ENCODE peak calls at places on chromosomes 16 and 17, in nine cellular contexts. One of them, this sample, is unnamed.

GRCh38 chr17:81348097-81349055 is 46.9 kb upstream of the BAHCC1 start:
- DNase-seq in stimulated activated CD4-positive, alpha-beta T cell treated with anti-CD3 and anti-CD28 coated beads, Interleukin-1b, Interleukin-23, amount 100 ng/mL, for 24 hours: no peak
- DNase-seq in activated naive CD8-positive, alpha-beta T cell treated with anti-CD3 and anti-CD28 coated beads for 36 hours: no peak
- DNase-seq in C1 segment of cervical spinal cord: no peak
- DNase-seq in activated CD4-positive, alpha-beta T cell treated with anti-CD3 and anti-CD28 coated beads for 24 hours: no peak
- DNase-seq in WTC11: no peak
- DNase-seq in uterus: no peak
- DNase-seq in stomach: peak
- DNase-seq in AG10803: no peak
- DNase-seq in this sample: no peak

GRCh38 chr17:48100591-48101011 is 677 bp downstream of the CBX1 start:
- DNase-seq in stimulated activated CD4-positive, alpha-beta T cell treated with anti-CD3 and anti-CD28 coated beads, Interleukin-1b, Interleukin-23, amount 100 ng/mL, for 24 hours: no peak
- DNase-seq in activated naive CD8-positive, alpha-beta T cell treated with anti-CD3 and anti-CD28 coated beads for 36 hours: no peak
- DNase-seq in C1 segment of cervical spinal cord: no peak
- DNase-seq in activated CD4-positive, alpha-beta T cell treated with anti-CD3 and anti-CD28 coated beads for 24 hours: no peak
- DNase-seq in WTC11: peak
- DNase-seq in uterus: peak
- DNase-seq in stomach: peak
- DNase-seq in AG10803: peak
- DNase-seq in this sample: peak

GRCh38 chr17:72135546-72136325 is 14.9 kb downstream of the SOX9 start:
- DNase-seq in stimulated activated CD4-positive, alpha-beta T cell treated with anti-CD3 and anti-CD28 coated beads, Interleukin-1b, Interleukin-23, amount 100 ng/mL, for 24 hours: no peak
- DNase-seq in activated naive CD8-positive, alpha-beta T cell treated with anti-CD3 and anti-CD28 coated beads for 36 hours: no peak
- DNase-seq in C1 segment of cervical spinal cord: no peak
- DNase-seq in activated CD4-positive, alpha-beta T cell treated with anti-CD3 and anti-CD28 coated beads for 24 hours: no peak
- DNase-seq in WTC11: no peak
- DNase-seq in uterus: no peak
- DNase-seq in stomach: no peak
- DNase-seq in AG10803: peak
- DNase-seq in this sample: no peak

GRCh38 chr17:50765454-50766221 is 1.7 kb downstream of the ANKRD40CL start:
- DNase-seq in stimulated activated CD4-positive, alpha-beta T cell treated with anti-CD3 and anti-CD28 coated beads, Interleukin-1b, Interleukin-23, amount 100 ng/mL, for 24 hours: no peak
- DNase-seq in activated naive CD8-positive, alpha-beta T cell treated with anti-CD3 and anti-CD28 coated beads for 36 hours: no peak
- DNase-seq in C1 segment of cervical spinal cord: no peak
- DNase-seq in activated CD4-positive, alpha-beta T cell treated with anti-CD3 and anti-CD28 coated beads for 24 hours: no peak
- DNase-seq in WTC11: no peak
- DNase-seq in uterus: no peak
- DNase-seq in stomach: no peak
- DNase-seq in AG10803: no peak
- DNase-seq in this sample: no peak

GRCh38 chr17:76345377-76345945 is 8.3 kb downstream of the PRPSAP1 start:
- DNase-seq in stimulated activated CD4-positive, alpha-beta T cell treated with anti-CD3 and anti-CD28 coated beads, Interleukin-1b, Interleukin-23, amount 100 ng/mL, for 24 hours: no peak
- DNase-seq in activated naive CD8-positive, alpha-beta T cell treated with anti-CD3 and anti-CD28 coated beads for 36 hours: no peak
- DNase-seq in C1 segment of cervical spinal cord: no peak
- DNase-seq in activated CD4-positive, alpha-beta T cell treated with anti-CD3 and anti-CD28 coated beads for 24 hours: no peak
- DNase-seq in WTC11: no peak
- DNase-seq in uterus: no peak
- DNase-seq in stomach: no peak
- DNase-seq in AG10803: peak
- DNase-seq in this sample: no peak

GRCh38 chr16:78993342-78993741 is 607.2 kb downstream of the MAF start:
- DNase-seq in stimulated activated CD4-positive, alpha-beta T cell treated with anti-CD3 and anti-CD28 coated beads, Interleukin-1b, Interleukin-23, amount 100 ng/mL, for 24 hours: no peak
- DNase-seq in activated naive CD8-positive, alpha-beta T cell treated with anti-CD3 and anti-CD28 coated beads for 36 hours: no peak
- DNase-seq in C1 segment of cervical spinal cord: no peak
- DNase-seq in activated CD4-positive, alpha-beta T cell treated with anti-CD3 and anti-CD28 coated beads for 24 hours: no peak
- DNase-seq in WTC11: no peak
- DNase-seq in uterus: no peak
- DNase-seq in stomach: no peak
- DNase-seq in AG10803: no peak
- DNase-seq in this sample: no peak

GRCh38 chr16:21598676-21599157 is 660 bp upstream of the METTL9 start:
- DNase-seq in stimulated activated CD4-positive, alpha-beta T cell treated with anti-CD3 and anti-CD28 coated beads, Interleukin-1b, Interleukin-23, amount 100 ng/mL, for 24 hours: no peak
- DNase-seq in activated naive CD8-positive, alpha-beta T cell treated with anti-CD3 and anti-CD28 coated beads for 36 hours: peak
- DNase-seq in C1 segment of cervical spinal cord: no peak
- DNase-seq in activated CD4-positive, alpha-beta T cell treated with anti-CD3 and anti-CD28 coated beads for 24 hours: no peak
- DNase-seq in WTC11: peak
- DNase-seq in uterus: no peak
- DNase-seq in stomach: no peak
- DNase-seq in AG10803: no peak
- DNase-seq in this sample: no peak

GRCh38 chr17:880871-881269 is 98.7 kb downstream of the NXN start:
- DNase-seq in stimulated activated CD4-positive, alpha-beta T cell treated with anti-CD3 and anti-CD28 coated beads, Interleukin-1b, Interleukin-23, amount 100 ng/mL, for 24 hours: no peak
- DNase-seq in activated naive CD8-positive, alpha-beta T cell treated with anti-CD3 and anti-CD28 coated beads for 36 hours: no peak
- DNase-seq in C1 segment of cervical spinal cord: no peak
- DNase-seq in activated CD4-positive, alpha-beta T cell treated with anti-CD3 and anti-CD28 coated beads for 24 hours: no peak
- DNase-seq in WTC11: no peak
- DNase-seq in uterus: no peak
- DNase-seq in stomach: no peak
- DNase-seq in AG10803: no peak
- DNase-seq in this sample: no peak

GRCh38 chr17:17313350-17313991 is 10.3 kb downstream of the NT5M start:
- DNase-seq in stimulated activated CD4-positive, alpha-beta T cell treated with anti-CD3 and anti-CD28 coated beads, Interleukin-1b, Interleukin-23, amount 100 ng/mL, for 24 hours: peak
- DNase-seq in activated naive CD8-positive, alpha-beta T cell treated with anti-CD3 and anti-CD28 coated beads for 36 hours: peak
- DNase-seq in C1 segment of cervical spinal cord: no peak
- DNase-seq in activated CD4-positive, alpha-beta T cell treated with anti-CD3 and anti-CD28 coated beads for 24 hours: peak
- DNase-seq in WTC11: peak
- DNase-seq in uterus: no peak
- DNase-seq in stomach: peak
- DNase-seq in AG10803: no peak
- DNase-seq in this sample: peak

GRCh38 chr16:46929378-46930332 is 43.8 kb downstream of the DNAJA2 start:
- DNase-seq in stimulated activated CD4-positive, alpha-beta T cell treated with anti-CD3 and anti-CD28 coated beads, Interleukin-1b, Interleukin-23, amount 100 ng/mL, for 24 hours: peak
- DNase-seq in activated naive CD8-positive, alpha-beta T cell treated with anti-CD3 and anti-CD28 coated beads for 36 hours: peak
- DNase-seq in C1 segment of cervical spinal cord: peak
- DNase-seq in activated CD4-positive, alpha-beta T cell treated with anti-CD3 and anti-CD28 coated beads for 24 hours: peak
- DNase-seq in WTC11: peak
- DNase-seq in uterus: peak
- DNase-seq in stomach: peak
- DNase-seq in AG10803: peak
- DNase-seq in this sample: peak

GRCh38 chr16:55113195-55113594 is 182.5 kb downstream of the IRX5 start:
- DNase-seq in stimulated activated CD4-positive, alpha-beta T cell treated with anti-CD3 and anti-CD28 coated beads, Interleukin-1b, Interleukin-23, amount 100 ng/mL, for 24 hours: no peak
- DNase-seq in activated naive CD8-positive, alpha-beta T cell treated with anti-CD3 and anti-CD28 coated beads for 36 hours: no peak
- DNase-seq in C1 segment of cervical spinal cord: no peak
- DNase-seq in activated CD4-positive, alpha-beta T cell treated with anti-CD3 and anti-CD28 coated beads for 24 hours: no peak
- DNase-seq in WTC11: no peak
- DNase-seq in uterus: no peak
- DNase-seq in stomach: no peak
- DNase-seq in AG10803: no peak
- DNase-seq in this sample: no peak

GRCh38 chr17:62897706-62898105 is 68.3 kb upstream of the TANC2 start:
- DNase-seq in stimulated activated CD4-positive, alpha-beta T cell treated with anti-CD3 and anti-CD28 coated beads, Interleukin-1b, Interleukin-23, amount 100 ng/mL, for 24 hours: no peak
- DNase-seq in activated naive CD8-positive, alpha-beta T cell treated with anti-CD3 and anti-CD28 coated beads for 36 hours: no peak
- DNase-seq in C1 segment of cervical spinal cord: no peak
- DNase-seq in activated CD4-positive, alpha-beta T cell treated with anti-CD3 and anti-CD28 coated beads for 24 hours: no peak
- DNase-seq in WTC11: no peak
- DNase-seq in uterus: no peak
- DNase-seq in stomach: no peak
- DNase-seq in AG10803: no peak
- DNase-seq in this sample: no peak

GRCh38 chr16:73713817-73714495 is 582.7 kb upstream of the PSMD7 start:
- DNase-seq in stimulated activated CD4-positive, alpha-beta T cell treated with anti-CD3 and anti-CD28 coated beads, Interleukin-1b, Interleukin-23, amount 100 ng/mL, for 24 hours: no peak
- DNase-seq in activated naive CD8-positive, alpha-beta T cell treated with anti-CD3 and anti-CD28 coated beads for 36 hours: no peak
- DNase-seq in C1 segment of cervical spinal cord: no peak
- DNase-seq in activated CD4-positive, alpha-beta T cell treated with anti-CD3 and anti-CD28 coated beads for 24 hours: no peak
- DNase-seq in WTC11: peak
- DNase-seq in uterus: no peak
- DNase-seq in stomach: no peak
- DNase-seq in AG10803: peak
- DNase-seq in this sample: peak

GRCh38 chr17:12599185-12599920 is 66.3 kb upstream of the MYOCD start:
- DNase-seq in stimulated activated CD4-positive, alpha-beta T cell treated with anti-CD3 and anti-CD28 coated beads, Interleukin-1b, Interleukin-23, amount 100 ng/mL, for 24 hours: no peak
- DNase-seq in activated naive CD8-positive, alpha-beta T cell treated with anti-CD3 and anti-CD28 coated beads for 36 hours: no peak
- DNase-seq in C1 segment of cervical spinal cord: no peak
- DNase-seq in activated CD4-positive, alpha-beta T cell treated with anti-CD3 and anti-CD28 coated beads for 24 hours: no peak
- DNase-seq in WTC11: no peak
- DNase-seq in uterus: no peak
- DNase-seq in stomach: no peak
- DNase-seq in AG10803: no peak
- DNase-seq in this sample: no peak

GRCh38 chr16:89185062-89185751 is 13.7 kb downstream of the CDH15 start:
- DNase-seq in stimulated activated CD4-positive, alpha-beta T cell treated with anti-CD3 and anti-CD28 coated beads, Interleukin-1b, Interleukin-23, amount 100 ng/mL, for 24 hours: no peak
- DNase-seq in activated naive CD8-positive, alpha-beta T cell treated with anti-CD3 and anti-CD28 coated beads for 36 hours: no peak
- DNase-seq in C1 segment of cervical spinal cord: no peak
- DNase-seq in activated CD4-positive, alpha-beta T cell treated with anti-CD3 and anti-CD28 coated beads for 24 hours: no peak
- DNase-seq in WTC11: no peak
- DNase-seq in uterus: no peak
- DNase-seq in stomach: no peak
- DNase-seq in AG10803: no peak
- DNase-seq in this sample: no peak

GRCh38 chr17:14032234-14032633 is 37.1 kb upstream of the COX10 start:
- DNase-seq in stimulated activated CD4-positive, alpha-beta T cell treated with anti-CD3 and anti-CD28 coated beads, Interleukin-1b, Interleukin-23, amount 100 ng/mL, for 24 hours: no peak
- DNase-seq in activated naive CD8-positive, alpha-beta T cell treated with anti-CD3 and anti-CD28 coated beads for 36 hours: no peak
- DNase-seq in C1 segment of cervical spinal cord: no peak
- DNase-seq in activated CD4-positive, alpha-beta T cell treated with anti-CD3 and anti-CD28 coated beads for 24 hours: no peak
- DNase-seq in WTC11: no peak
- DNase-seq in uterus: no peak
- DNase-seq in stomach: no peak
- DNase-seq in AG10803: no peak
- DNase-seq in this sample: no peak

GRCh38 chr17:43877031-43877430 is 30.1 kb downstream of the CD300LG start:
- DNase-seq in stimulated activated CD4-positive, alpha-beta T cell treated with anti-CD3 and anti-CD28 coated beads, Interleukin-1b, Interleukin-23, amount 100 ng/mL, for 24 hours: no peak
- DNase-seq in activated naive CD8-positive, alpha-beta T cell treated with anti-CD3 and anti-CD28 coated beads for 36 hours: no peak
- DNase-seq in C1 segment of cervical spinal cord: no peak
- DNase-seq in activated CD4-positive, alpha-beta T cell treated with anti-CD3 and anti-CD28 coated beads for 24 hours: no peak
- DNase-seq in WTC11: no peak
- DNase-seq in uterus: no peak
- DNase-seq in stomach: no peak
- DNase-seq in AG10803: no peak
- DNase-seq in this sample: no peak

GRCh38 chr17:5092139-5093010 is 14.1 kb downstream of the ZFP3 start:
- DNase-seq in stimulated activated CD4-positive, alpha-beta T cell treated with anti-CD3 and anti-CD28 coated beads, Interleukin-1b, Interleukin-23, amount 100 ng/mL, for 24 hours: no peak
- DNase-seq in activated naive CD8-positive, alpha-beta T cell treated with anti-CD3 and anti-CD28 coated beads for 36 hours: no peak
- DNase-seq in C1 segment of cervical spinal cord: no peak
- DNase-seq in activated CD4-positive, alpha-beta T cell treated with anti-CD3 and anti-CD28 coated beads for 24 hours: no peak
- DNase-seq in WTC11: no peak
- DNase-seq in uterus: no peak
- DNase-seq in stomach: no peak
- DNase-seq in AG10803: no peak
- DNase-seq in this sample: no peak

GRCh38 chr16:69481901-69482341 is 57.5 kb downstream of the CYB5B start:
- DNase-seq in stimulated activated CD4-positive, alpha-beta T cell treated with anti-CD3 and anti-CD28 coated beads, Interleukin-1b, Interleukin-23, amount 100 ng/mL, for 24 hours: no peak
- DNase-seq in activated naive CD8-positive, alpha-beta T cell treated with anti-CD3 and anti-CD28 coated beads for 36 hours: no peak
- DNase-seq in C1 segment of cervical spinal cord: peak
- DNase-seq in activated CD4-positive, alpha-beta T cell treated with anti-CD3 and anti-CD28 coated beads for 24 hours: no peak
- DNase-seq in WTC11: no peak
- DNase-seq in uterus: peak
- DNase-seq in stomach: peak
- DNase-seq in AG10803: peak
- DNase-seq in this sample: peak

GRCh38 chr16:6643083-6643686 is 689.5 kb upstream of the RBFOX1 start:
- DNase-seq in stimulated activated CD4-positive, alpha-beta T cell treated with anti-CD3 and anti-CD28 coated beads, Interleukin-1b, Interleukin-23, amount 100 ng/mL, for 24 hours: peak
- DNase-seq in activated naive CD8-positive, alpha-beta T cell treated with anti-CD3 and anti-CD28 coated beads for 36 hours: peak
- DNase-seq in C1 segment of cervical spinal cord: no peak
- DNase-seq in activated CD4-positive, alpha-beta T cell treated with anti-CD3 and anti-CD28 coated beads for 24 hours: peak
- DNase-seq in WTC11: peak
- DNase-seq in uterus: no peak
- DNase-seq in stomach: peak
- DNase-seq in AG10803: peak
- DNase-seq in this sample: peak

GRCh38 chr17:50634123-50634914 is at the start of gene ABCC3:
- DNase-seq in stimulated activated CD4-positive, alpha-beta T cell treated with anti-CD3 and anti-CD28 coated beads, Interleukin-1b, Interleukin-23, amount 100 ng/mL, for 24 hours: no peak
- DNase-seq in activated naive CD8-positive, alpha-beta T cell treated with anti-CD3 and anti-CD28 coated beads for 36 hours: peak
- DNase-seq in C1 segment of cervical spinal cord: no peak
- DNase-seq in activated CD4-positive, alpha-beta T cell treated with anti-CD3 and anti-CD28 coated beads for 24 hours: no peak
- DNase-seq in WTC11: peak
- DNase-seq in uterus: peak
- DNase-seq in stomach: peak
- DNase-seq in AG10803: peak
- DNase-seq in this sample: no peak

GRCh38 chr16:2295056-2295798 is 27.3 kb upstream of the RNPS1 start:
- DNase-seq in stimulated activated CD4-positive, alpha-beta T cell treated with anti-CD3 and anti-CD28 coated beads, Interleukin-1b, Interleukin-23, amount 100 ng/mL, for 24 hours: no peak
- DNase-seq in activated naive CD8-positive, alpha-beta T cell treated with anti-CD3 and anti-CD28 coated beads for 36 hours: no peak
- DNase-seq in C1 segment of cervical spinal cord: no peak
- DNase-seq in activated CD4-positive, alpha-beta T cell treated with anti-CD3 and anti-CD28 coated beads for 24 hours: no peak
- DNase-seq in WTC11: no peak
- DNase-seq in uterus: no peak
- DNase-seq in stomach: no peak
- DNase-seq in AG10803: no peak
- DNase-seq in this sample: peak

GRCh38 chr17:33572615-33573014 is 279.5 kb upstream of the ASIC2 start:
- DNase-seq in stimulated activated CD4-positive, alpha-beta T cell treated with anti-CD3 and anti-CD28 coated beads, Interleukin-1b, Interleukin-23, amount 100 ng/mL, for 24 hours: no peak
- DNase-seq in activated naive CD8-positive, alpha-beta T cell treated with anti-CD3 and anti-CD28 coated beads for 36 hours: no peak
- DNase-seq in C1 segment of cervical spinal cord: no peak
- DNase-seq in activated CD4-positive, alpha-beta T cell treated with anti-CD3 and anti-CD28 coated beads for 24 hours: no peak
- DNase-seq in WTC11: peak
- DNase-seq in uterus: no peak
- DNase-seq in stomach: no peak
- DNase-seq in AG10803: no peak
- DNase-seq in this sample: no peak

GRCh38 chr16:53433930-53434435 is 288 bp upstream of the RBL2 start:
- DNase-seq in stimulated activated CD4-positive, alpha-beta T cell treated with anti-CD3 and anti-CD28 coated beads, Interleukin-1b, Interleukin-23, amount 100 ng/mL, for 24 hours: no peak
- DNase-seq in activated naive CD8-positive, alpha-beta T cell treated with anti-CD3 and anti-CD28 coated beads for 36 hours: no peak
- DNase-seq in C1 segment of cervical spinal cord: no peak
- DNase-seq in activated CD4-positive, alpha-beta T cell treated with anti-CD3 and anti-CD28 coated beads for 24 hours: peak
- DNase-seq in WTC11: no peak
- DNase-seq in uterus: no peak
- DNase-seq in stomach: no peak
- DNase-seq in AG10803: no peak
- DNase-seq in this sample: no peak

GRCh38 chr17:77746901-77747620 is 211.4 kb upstream of the TNRC6C start:
- DNase-seq in stimulated activated CD4-positive, alpha-beta T cell treated with anti-CD3 and anti-CD28 coated beads, Interleukin-1b, Interleukin-23, amount 100 ng/mL, for 24 hours: no peak
- DNase-seq in activated naive CD8-positive, alpha-beta T cell treated with anti-CD3 and anti-CD28 coated beads for 36 hours: no peak
- DNase-seq in C1 segment of cervical spinal cord: no peak
- DNase-seq in activated CD4-positive, alpha-beta T cell treated with anti-CD3 and anti-CD28 coated beads for 24 hours: no peak
- DNase-seq in WTC11: peak
- DNase-seq in uterus: no peak
- DNase-seq in stomach: no peak
- DNase-seq in AG10803: no peak
- DNase-seq in this sample: no peak

GRCh38 chr16:65044861-65045260 is 77.0 kb downstream of the CDH11 start:
- DNase-seq in stimulated activated CD4-positive, alpha-beta T cell treated with anti-CD3 and anti-CD28 coated beads, Interleukin-1b, Interleukin-23, amount 100 ng/mL, for 24 hours: no peak
- DNase-seq in activated naive CD8-positive, alpha-beta T cell treated with anti-CD3 and anti-CD28 coated beads for 36 hours: no peak
- DNase-seq in C1 segment of cervical spinal cord: no peak
- DNase-seq in activated CD4-positive, alpha-beta T cell treated with anti-CD3 and anti-CD28 coated beads for 24 hours: no peak
- DNase-seq in WTC11: no peak
- DNase-seq in uterus: no peak
- DNase-seq in stomach: no peak
- DNase-seq in AG10803: peak
- DNase-seq in this sample: no peak

GRCh38 chr17:16477255-16477654 is 14.7 kb downstream of the LRRC75A start:
- DNase-seq in stimulated activated CD4-positive, alpha-beta T cell treated with anti-CD3 and anti-CD28 coated beads, Interleukin-1b, Interleukin-23, amount 100 ng/mL, for 24 hours: no peak
- DNase-seq in activated naive CD8-positive, alpha-beta T cell treated with anti-CD3 and anti-CD28 coated beads for 36 hours: no peak
- DNase-seq in C1 segment of cervical spinal cord: no peak
- DNase-seq in activated CD4-positive, alpha-beta T cell treated with anti-CD3 and anti-CD28 coated beads for 24 hours: no peak
- DNase-seq in WTC11: no peak
- DNase-seq in uterus: peak
- DNase-seq in stomach: no peak
- DNase-seq in AG10803: peak
- DNase-seq in this sample: no peak

GRCh38 chr17:51362818-51363598 is 102.7 kb downstream of the UTP18 start:
- DNase-seq in stimulated activated CD4-positive, alpha-beta T cell treated with anti-CD3 and anti-CD28 coated beads, Interleukin-1b, Interleukin-23, amount 100 ng/mL, for 24 hours: no peak
- DNase-seq in activated naive CD8-positive, alpha-beta T cell treated with anti-CD3 and anti-CD28 coated beads for 36 hours: no peak
- DNase-seq in C1 segment of cervical spinal cord: no peak
- DNase-seq in activated CD4-positive, alpha-beta T cell treated with anti-CD3 and anti-CD28 coated beads for 24 hours: no peak
- DNase-seq in WTC11: no peak
- DNase-seq in uterus: no peak
- DNase-seq in stomach: no peak
- DNase-seq in AG10803: no peak
- DNase-seq in this sample: peak

GRCh38 chr17:80455328-80455710 is 21.1 kb downstream of the NPTX1 start:
- DNase-seq in stimulated activated CD4-positive, alpha-beta T cell treated with anti-CD3 and anti-CD28 coated beads, Interleukin-1b, Interleukin-23, amount 100 ng/mL, for 24 hours: no peak
- DNase-seq in activated naive CD8-positive, alpha-beta T cell treated with anti-CD3 and anti-CD28 coated beads for 36 hours: peak
- DNase-seq in C1 segment of cervical spinal cord: no peak
- DNase-seq in activated CD4-positive, alpha-beta T cell treated with anti-CD3 and anti-CD28 coated beads for 24 hours: peak
- DNase-seq in WTC11: peak
- DNase-seq in uterus: peak
- DNase-seq in stomach: peak
- DNase-seq in AG10803: no peak
- DNase-seq in this sample: peak

GRCh38 chr16:57146735-57147134 is 39.1 kb downstream of the PSME3IP1 start:
- DNase-seq in stimulated activated CD4-positive, alpha-beta T cell treated with anti-CD3 and anti-CD28 coated beads, Interleukin-1b, Interleukin-23, amount 100 ng/mL, for 24 hours: no peak
- DNase-seq in activated naive CD8-positive, alpha-beta T cell treated with anti-CD3 and anti-CD28 coated beads for 36 hours: no peak
- DNase-seq in C1 segment of cervical spinal cord: no peak
- DNase-seq in activated CD4-positive, alpha-beta T cell treated with anti-CD3 and anti-CD28 coated beads for 24 hours: no peak
- DNase-seq in WTC11: peak
- DNase-seq in uterus: no peak
- DNase-seq in stomach: no peak
- DNase-seq in AG10803: no peak
- DNase-seq in this sample: no peak

GRCh38 chr17:41307647-41308046 is 1.5 kb downstream of the KRTAP16-1 start:
- DNase-seq in stimulated activated CD4-positive, alpha-beta T cell treated with anti-CD3 and anti-CD28 coated beads, Interleukin-1b, Interleukin-23, amount 100 ng/mL, for 24 hours: no peak
- DNase-seq in activated naive CD8-positive, alpha-beta T cell treated with anti-CD3 and anti-CD28 coated beads for 36 hours: no peak
- DNase-seq in C1 segment of cervical spinal cord: no peak
- DNase-seq in activated CD4-positive, alpha-beta T cell treated with anti-CD3 and anti-CD28 coated beads for 24 hours: no peak
- DNase-seq in WTC11: no peak
- DNase-seq in uterus: no peak
- DNase-seq in stomach: no peak
- DNase-seq in AG10803: peak
- DNase-seq in this sample: no peak

This sample was measured in head of caudate nucleus.